ENCODE peak calls at places on chromosomes 7 and 10, in five cellular contexts. One of them, this sample, is unnamed. For H3K27me3, the result is how much of the 10 kb centered on the place peaks cover.

GRCh38 chr7:128010392-128011078 is 20.7 kb downstream of the LRRC4 start:
- DNase-seq in keratinocyte: no peak
- DNase-seq in H9: no peak
- DNase-seq in fibroblast of lung: no peak
- DNase-seq in endothelial cell of umbilical vein: no peak
- DNase-seq in this sample: no peak

GRCh38 chr10:34677591-34677990 is 137.5 kb downstream of the PARD3 start:
- DNase-seq in keratinocyte: no peak
- DNase-seq in H9: no peak
- DNase-seq in fibroblast of lung: no peak
- DNase-seq in endothelial cell of umbilical vein: no peak
- DNase-seq in this sample: no peak

GRCh38 chr10:79286318-79286951 is 60.8 kb upstream of the PPIF start:
- DNase-seq in keratinocyte: peak
- DNase-seq in H9: no peak
- DNase-seq in fibroblast of lung: no peak
- DNase-seq in endothelial cell of umbilical vein: peak
- DNase-seq in this sample: no peak

GRCh38 chr7:94393251-94393758 is 1.4 kb upstream of the COL1A2 start:
- DNase-seq in keratinocyte: no peak
- DNase-seq in H9: peak
- DNase-seq in fibroblast of lung: peak
- DNase-seq in endothelial cell of umbilical vein: no peak
- DNase-seq in this sample: no peak

GRCh38 chr10:77649333-77650331 is 12.0 kb upstream of the KCNMA1 start:
- DNase-seq in keratinocyte: no peak
- DNase-seq in H9: peak
- DNase-seq in fibroblast of lung: no peak
- DNase-seq in endothelial cell of umbilical vein: no peak
- DNase-seq in this sample: no peak

GRCh38 chr7:157730614-157731013 is 393.8 kb downstream of the DNAJB6 start:
- DNase-seq in keratinocyte: no peak
- DNase-seq in H9: no peak
- DNase-seq in fibroblast of lung: no peak
- DNase-seq in endothelial cell of umbilical vein: no peak
- DNase-seq in this sample: no peak

GRCh38 chr7:36670585-36671431 is 53.5 kb downstream of the AOAH start:
- DNase-seq in keratinocyte: no peak
- DNase-seq in H9: peak
- DNase-seq in fibroblast of lung: peak
- DNase-seq in endothelial cell of umbilical vein: peak
- DNase-seq in this sample: no peak

GRCh38 chr10:29635711-29636144 is 957 bp upstream of the SVIL start:
- DNase-seq in keratinocyte: no peak
- DNase-seq in H9: peak
- DNase-seq in fibroblast of lung: no peak
- DNase-seq in endothelial cell of umbilical vein: peak
- DNase-seq in this sample: peak

GRCh38 chr7:25643285-25643684 is 415.0 kb upstream of the NPVF start:
- DNase-seq in keratinocyte: no peak
- DNase-seq in H9: no peak
- DNase-seq in fibroblast of lung: no peak
- DNase-seq in endothelial cell of umbilical vein: no peak
- DNase-seq in this sample: no peak

GRCh38 chr10:22911889-22912762 is 15.7 kb upstream of the ARMC3 start:
- DNase-seq in keratinocyte: no peak
- DNase-seq in H9: no peak
- DNase-seq in fibroblast of lung: peak
- DNase-seq in endothelial cell of umbilical vein: peak
- DNase-seq in this sample: peak

GRCh38 chr10:21135396-21135973 is 238.4 kb upstream of the NEBL start:
- DNase-seq in keratinocyte: no peak
- DNase-seq in H9: no peak
- DNase-seq in fibroblast of lung: no peak
- DNase-seq in endothelial cell of umbilical vein: no peak
- DNase-seq in this sample: no peak

GRCh38 chr7:38002689-38003088 is 82.2 kb downstream of the EPDR1 start:
- DNase-seq in keratinocyte: no peak
- DNase-seq in H9: no peak
- DNase-seq in fibroblast of lung: no peak
- DNase-seq in endothelial cell of umbilical vein: no peak
- DNase-seq in this sample: no peak

GRCh38 chr7:75756340-75757297 is 15.4 kb downstream of the CCL26 start:
- DNase-seq in keratinocyte: no peak
- DNase-seq in H9: no peak
- DNase-seq in fibroblast of lung: peak
- DNase-seq in endothelial cell of umbilical vein: peak
- DNase-seq in this sample: no peak

GRCh38 chr7:34191766-34192550 is 286.6 kb downstream of the BMPER start:
- DNase-seq in keratinocyte: no peak
- DNase-seq in H9: no peak
- DNase-seq in fibroblast of lung: no peak
- DNase-seq in endothelial cell of umbilical vein: no peak
- DNase-seq in this sample: no peak

GRCh38 chr10:92847185-92847864 is 995 bp upstream of the EXOC6 start:
- DNase-seq in keratinocyte: no peak
- DNase-seq in H9: no peak
- DNase-seq in fibroblast of lung: no peak
- DNase-seq in endothelial cell of umbilical vein: no peak
- DNase-seq in this sample: no peak

GRCh38 chr10:77004917-77005564 is 632.6 kb downstream of the KCNMA1 start:
- DNase-seq in keratinocyte: no peak
- DNase-seq in H9: peak
- DNase-seq in fibroblast of lung: peak
- DNase-seq in endothelial cell of umbilical vein: peak
- DNase-seq in this sample: peak

GRCh38 chr10:113041324-113041723 is 91.3 kb downstream of the TCF7L2 start:
- DNase-seq in keratinocyte: no peak
- DNase-seq in H9: no peak
- DNase-seq in fibroblast of lung: no peak
- DNase-seq in endothelial cell of umbilical vein: no peak
- DNase-seq in this sample: no peak

GRCh38 chr10:67277402-67277801 is 351.6 kb downstream of the LRRTM3 start:
- DNase-seq in keratinocyte: no peak
- DNase-seq in H9: no peak
- DNase-seq in fibroblast of lung: no peak
- DNase-seq in endothelial cell of umbilical vein: no peak
- DNase-seq in this sample: no peak

GRCh38 chr7:1220958-1221745 is 11.5 kb upstream of the UNCX start:
- DNase-seq in keratinocyte: no peak
- DNase-seq in H9: no peak
- DNase-seq in fibroblast of lung: no peak
- DNase-seq in endothelial cell of umbilical vein: no peak
- DNase-seq in this sample: no peak

GRCh38 chr7:31858051-31858450 is 171.0 kb downstream of the PPP1R17 start:
- DNase-seq in keratinocyte: no peak
- DNase-seq in H9: no peak
- DNase-seq in fibroblast of lung: no peak
- DNase-seq in endothelial cell of umbilical vein: no peak
- DNase-seq in this sample: no peak

GRCh38 chr7:16668049-16668858 is 22.3 kb downstream of the BZW2 start:
- DNase-seq in keratinocyte: peak
- DNase-seq in H9: no peak
- DNase-seq in fibroblast of lung: peak
- DNase-seq in endothelial cell of umbilical vein: no peak
- DNase-seq in this sample: peak

GRCh38 chr7:100693312-100694195 is 496 bp downstream of the GIGYF1 start:
- DNase-seq in keratinocyte: no peak
- DNase-seq in H9: peak
- DNase-seq in fibroblast of lung: no peak
- DNase-seq in endothelial cell of umbilical vein: peak
- DNase-seq in this sample: no peak

GRCh38 chr10:69728335-69728861 is 73.3 kb upstream of the COL13A1 start:
- DNase-seq in keratinocyte: peak
- DNase-seq in H9: peak
- DNase-seq in fibroblast of lung: peak
- DNase-seq in endothelial cell of umbilical vein: peak
- DNase-seq in this sample: peak

GRCh38 chr10:72089618-72090017 is 1.3 kb upstream of the SPOCK2 start:
- DNase-seq in keratinocyte: no peak
- DNase-seq in H9: no peak
- DNase-seq in fibroblast of lung: peak
- DNase-seq in endothelial cell of umbilical vein: no peak
- DNase-seq in this sample: no peak

GRCh38 chr7:1939434-1940401 is 269.6 kb downstream of the ELFN1 start:
- DNase-seq in keratinocyte: no peak
- DNase-seq in H9: no peak
- DNase-seq in fibroblast of lung: no peak
- DNase-seq in endothelial cell of umbilical vein: no peak
- DNase-seq in this sample: no peak

GRCh38 chr7:16753102-16753931 is at the start of gene TSPAN13:
- DNase-seq in keratinocyte: peak
- DNase-seq in H9: peak
- DNase-seq in fibroblast of lung: peak
- DNase-seq in endothelial cell of umbilical vein: peak
- DNase-seq in this sample: peak

GRCh38 chr7:117193564-117193963 is 129.3 kb downstream of the WNT2 start:
- DNase-seq in keratinocyte: no peak
- DNase-seq in H9: no peak
- DNase-seq in fibroblast of lung: peak
- DNase-seq in endothelial cell of umbilical vein: no peak
- DNase-seq in this sample: peak

GRCh38 chr7:55081854-55082603 is 63.2 kb downstream of the EGFR start:
- DNase-seq in keratinocyte: no peak
- DNase-seq in H9: no peak
- DNase-seq in fibroblast of lung: peak
- DNase-seq in endothelial cell of umbilical vein: no peak
- DNase-seq in this sample: no peak

GRCh38 chr10:13087986-13088618 is 11.9 kb upstream of the OPTN start:
- DNase-seq in keratinocyte: no peak
- DNase-seq in H9: no peak
- DNase-seq in fibroblast of lung: peak
- DNase-seq in endothelial cell of umbilical vein: no peak
- DNase-seq in this sample: peak

GRCh38 chr10:43980313-43980712 is 331.6 kb upstream of the ZNF32 start:
- DNase-seq in keratinocyte: no peak
- DNase-seq in H9: no peak
- DNase-seq in fibroblast of lung: no peak
- DNase-seq in endothelial cell of umbilical vein: no peak
- DNase-seq in this sample: no peak

GRCh38 chr7:49775065-49775948 is 1.9 kb downstream of the VWC2 start:
- DNase-seq in keratinocyte: no peak
- DNase-seq in H9: peak
- DNase-seq in fibroblast of lung: no peak
- DNase-seq in endothelial cell of umbilical vein: no peak
- DNase-seq in this sample: no peak

DNA sequence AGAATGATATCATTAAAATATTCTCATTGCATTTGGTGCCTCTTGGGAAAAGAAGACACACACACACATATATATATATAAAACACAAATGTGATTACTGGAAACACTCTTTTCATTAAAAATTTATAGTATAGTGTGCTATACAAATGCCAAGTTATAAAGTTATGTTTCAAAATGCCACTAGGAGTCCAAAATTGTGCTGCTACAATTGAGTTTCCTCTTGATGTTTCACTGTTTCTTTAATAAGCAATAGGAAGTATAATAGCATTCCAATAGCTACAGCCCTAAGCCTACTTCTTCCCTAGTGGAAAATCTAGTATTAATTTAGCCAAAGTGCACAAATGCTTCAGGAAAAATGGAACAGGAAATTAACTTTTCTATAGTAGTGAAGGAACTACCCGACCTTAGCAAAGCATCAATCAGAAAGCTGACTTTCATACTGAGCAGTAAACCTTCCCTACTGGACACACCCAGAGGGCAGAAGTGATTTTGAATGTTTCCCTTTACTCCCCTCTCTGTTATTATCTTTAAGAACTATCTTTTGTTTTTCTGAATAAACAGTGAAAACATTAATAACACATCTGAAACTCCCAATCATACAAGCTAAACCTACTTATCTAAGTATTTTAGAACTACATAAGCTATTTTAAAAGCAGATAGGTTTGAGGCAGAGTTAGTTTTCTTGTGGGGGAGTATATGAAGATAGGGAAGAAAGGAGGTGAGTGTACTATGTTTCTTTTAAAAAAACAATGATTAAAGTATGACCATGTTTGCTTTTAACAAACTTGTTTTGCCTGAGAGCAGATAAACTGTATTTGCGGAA is 13.6 kb downstream of the CPED1 start:
- DNase-seq in keratinocyte: no peak
- DNase-seq in H9: no peak
- DNase-seq in fibroblast of lung: peak
- DNase-seq in endothelial cell of umbilical vein: peak
- DNase-seq in this sample: no peak
- H3K4me2 ChIP-seq in keratinocyte: no peak
- H3K4me2 ChIP-seq in H9: no peak
- H3K4me2 ChIP-seq in fibroblast of lung: peak
- H3K4me2 ChIP-seq in endothelial cell of umbilical vein: no peak
- H3K4me2 ChIP-seq in this sample: peak

DNA sequence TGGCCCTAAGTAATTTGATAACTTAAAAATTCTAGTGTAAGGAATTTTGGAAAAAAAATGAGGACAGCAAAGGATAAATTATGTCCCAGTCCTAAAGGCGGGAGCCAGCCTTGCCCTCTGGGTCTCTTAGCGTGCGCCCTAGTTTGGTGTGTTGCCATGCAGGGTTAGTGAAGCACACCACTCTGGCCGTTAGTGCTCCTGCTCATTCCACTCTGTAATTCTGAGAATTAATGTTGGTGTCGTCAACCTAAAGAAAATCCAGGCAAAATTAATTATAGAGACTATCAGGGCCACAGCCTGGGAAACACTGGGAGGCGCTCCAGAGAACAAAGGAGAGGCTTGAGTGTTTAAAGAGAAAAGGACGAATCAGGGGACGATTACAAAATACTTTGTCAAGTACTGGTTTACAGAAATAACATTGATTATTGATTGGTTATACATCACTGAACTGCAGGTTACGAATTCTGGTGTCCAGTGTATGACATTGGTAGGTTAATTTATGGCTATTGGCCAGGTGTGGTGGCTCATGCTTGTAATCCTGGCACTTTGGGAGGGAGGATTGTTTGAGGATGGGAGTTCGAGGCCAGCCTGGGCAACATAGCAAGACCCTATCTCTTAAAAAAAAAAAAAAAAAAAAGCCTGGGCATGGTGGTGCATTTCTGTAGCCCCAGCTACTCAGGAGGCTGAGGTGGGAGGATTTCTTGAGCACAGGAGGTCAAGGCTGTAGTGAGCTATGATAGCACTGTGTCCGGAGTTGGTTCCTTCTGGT is 5.8 kb downstream of the DYNC2I1 start:
- DNase-seq in keratinocyte: no peak
- DNase-seq in H9: no peak
- DNase-seq in fibroblast of lung: no peak
- DNase-seq in endothelial cell of umbilical vein: no peak
- DNase-seq in this sample: no peak
- H3K27me3 ChIP-seq in keratinocyte: under half
- H3K27me3 ChIP-seq in H9: under half
- H3K27me3 ChIP-seq in fibroblast of lung: under half
- H3K27me3 ChIP-seq in endothelial cell of umbilical vein: under half
- H3K27me3 ChIP-seq in this sample: under half

GRCh38 chr10:117175215-117175900 is 21.9 kb upstream of the KCNK18 start:
- DNase-seq in keratinocyte: no peak
- DNase-seq in H9: peak
- DNase-seq in fibroblast of lung: no peak
- DNase-seq in endothelial cell of umbilical vein: no peak
- DNase-seq in this sample: no peak
- H3K4me2 ChIP-seq in keratinocyte: peak
- H3K4me2 ChIP-seq in H9: peak
- H3K4me2 ChIP-seq in fibroblast of lung: peak
- H3K4me2 ChIP-seq in endothelial cell of umbilical vein: peak
- H3K4me2 ChIP-seq in this sample: peak

GRCh38 chr10:100685331-100685730 is 60.1 kb upstream of the PAX2 start:
- DNase-seq in keratinocyte: no peak
- DNase-seq in H9: no peak
- DNase-seq in fibroblast of lung: no peak
- DNase-seq in endothelial cell of umbilical vein: no peak
- DNase-seq in this sample: no peak
- H3K27me3 ChIP-seq in keratinocyte: half or more
- H3K27me3 ChIP-seq in H9: under half
- H3K27me3 ChIP-seq in fibroblast of lung: under half
- H3K27me3 ChIP-seq in endothelial cell of umbilical vein: half or more
- H3K27me3 ChIP-seq in this sample: half or more

This sample was measured in astrocyte.